ENCODE peak calls at places on chromosome 2, in six cellular contexts. O is adrenal gland, U is GM23248, X is A673, B is Panc1, P is transverse colon. I is an unnamed sample. For H3K4me1, the result is how much of the 10 kb centered on the place peaks cover.

GRCh38 chr2:127165539-127165935 is 54.6 kb downstream of the CYP27C1 start:
- DNase-seq in O (no peak), U (no peak), X (no peak), B (no peak), P (no peak), I (no peak)

GRCh38 chr2:63064197-63064596 is 13.6 kb downstream of the OTX1 start:
- DNase-seq in O (no peak), U (no peak), X (no peak), B (no peak), P (no peak), I (no peak)

GRCh38 chr2:226763320-226763719 is 36.3 kb downstream of the IRS1 start:
- DNase-seq in O (no peak), U (peak), X (no peak), B (no peak), P (no peak), I (no peak)

GRCh38 chr2:285506-285905 is 2.4 kb downstream of the ALKAL2 start:
- DNase-seq in O (no peak), U (peak), X (no peak), B (no peak), P (no peak), I (no peak)

GRCh38 chr2:147560810-147561521 is 283.9 kb upstream of the ACVR2A start:
- DNase-seq in O (no peak), U (peak), X (peak), B (no peak), P (no peak), I (no peak)

GRCh38 chr2:101983928-101984327 is 7.8 kb upstream of the IL1R2 start:
- DNase-seq in O (no peak), U (peak), X (peak), B (no peak), P (no peak), I (no peak)

GRCh38 chr2:66772618-66773017 is 337.7 kb downstream of the MEIS1 start:
- DNase-seq in O (no peak), U (no peak), X (no peak), B (no peak), P (no peak), I (no peak)

GRCh38 chr2:5365871-5366461 is 326.2 kb upstream of the SOX11 start:
- DNase-seq in O (peak), U (peak), X (peak), B (peak), P (peak), I (peak)

GRCh38 chr2:45672138-45672537 is 20.7 kb downstream of the PRKCE start:
- DNase-seq in O (no peak), U (no peak), X (no peak), B (no peak), P (no peak), I (no peak)

GRCh38 chr2:45675130-45675812 is 23.8 kb downstream of the PRKCE start:
- DNase-seq in O (peak), U (peak), X (no peak), B (no peak), P (peak), I (peak)

GRCh38 chr2:45674035-45674791 is 22.7 kb downstream of the PRKCE start:
- DNase-seq in O (no peak), U (peak), X (no peak), B (no peak), P (no peak), I (no peak)

GRCh38 chr2:45678791-45679348 is 27.4 kb downstream of the PRKCE start:
- DNase-seq in O (no peak), U (no peak), X (no peak), B (no peak), P (no peak), I (no peak)

DNA sequence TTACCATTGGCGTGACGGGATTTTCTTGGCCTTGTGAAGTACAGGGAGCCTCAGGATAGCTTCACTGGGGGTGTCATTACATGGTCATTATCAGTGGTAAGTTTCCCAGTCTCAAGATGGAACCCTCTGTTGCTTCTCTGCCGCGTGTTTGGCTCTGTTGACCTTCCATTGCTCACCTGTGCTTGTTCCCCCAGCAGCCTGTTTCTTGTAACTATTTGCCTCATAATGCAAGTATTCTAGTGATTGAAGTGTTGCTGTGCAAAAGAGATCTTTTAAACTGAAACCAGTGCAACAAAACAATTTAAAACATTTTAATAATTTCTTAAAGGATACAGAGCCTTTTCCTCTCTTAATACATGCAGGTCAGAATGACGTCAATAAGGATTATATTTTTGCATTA is 24.6 kb downstream of the PRKCE start:
- DNase-seq in O (no peak), U (no peak), X (no peak), B (no peak), P (no peak), I (no peak)
- H3K4me1 ChIP-seq in O (under half), U (under half), X (under half), B (under half), P (under half), I (under half)

GRCh38 chr2:56337342-56337741 is 153.6 kb downstream of the CCDC85A start:
- DNase-seq in O (no peak), U (no peak), X (no peak), B (no peak), P (no peak), I (no peak)

GRCh38 chr2:56331810-56332209 is 148.0 kb downstream of the CCDC85A start:
- DNase-seq in O (no peak), U (no peak), X (no peak), B (no peak), P (no peak), I (no peak)

GRCh38 chr2:56333812-56334485 is 150.2 kb downstream of the CCDC85A start:
- DNase-seq in O (no peak), U (no peak), X (no peak), B (no peak), P (no peak), I (no peak)

GRCh38 chr2:56338232-56338631 is 154.4 kb downstream of the CCDC85A start:
- DNase-seq in O (no peak), U (no peak), X (no peak), B (no peak), P (no peak), I (no peak)

GRCh38 chr2:56334622-56335021 is 150.8 kb downstream of the CCDC85A start:
- DNase-seq in O (no peak), U (peak), X (no peak), B (no peak), P (no peak), I (no peak)
- H3K4me1 ChIP-seq in O (under half), U (under half), X (under half), B (under half), P (under half), I (under half)

GRCh38 chr2:9336209-9336533 is 87.2 kb downstream of the ITGB1BP1 start:
- DNase-seq in O (no peak), U (no peak), X (peak), B (no peak), P (no peak), I (no peak)

GRCh38 chr2:9335322-9335754 is 88.0 kb downstream of the ITGB1BP1 start:
- DNase-seq in O (no peak), U (no peak), X (no peak), B (no peak), P (peak), I (no peak)

GRCh38 chr2:9332853-9333245 is 90.5 kb downstream of the ITGB1BP1 start:
- DNase-seq in O (no peak), U (no peak), X (no peak), B (no peak), P (no peak), I (no peak)

GRCh38 chr2:9333591-9334171 is 89.6 kb downstream of the ITGB1BP1 start:
- DNase-seq in O (peak), U (peak), X (peak), B (peak), P (peak), I (peak)

GRCh38 chr2:9334722-9335121 is 88.6 kb downstream of the ITGB1BP1 start:
- DNase-seq in O (no peak), U (no peak), X (no peak), B (no peak), P (no peak), I (no peak)
- H3K4me1 ChIP-seq in O (under half), U (under half), X (under half), B (under half), P (half or more), I (under half)

DNA sequence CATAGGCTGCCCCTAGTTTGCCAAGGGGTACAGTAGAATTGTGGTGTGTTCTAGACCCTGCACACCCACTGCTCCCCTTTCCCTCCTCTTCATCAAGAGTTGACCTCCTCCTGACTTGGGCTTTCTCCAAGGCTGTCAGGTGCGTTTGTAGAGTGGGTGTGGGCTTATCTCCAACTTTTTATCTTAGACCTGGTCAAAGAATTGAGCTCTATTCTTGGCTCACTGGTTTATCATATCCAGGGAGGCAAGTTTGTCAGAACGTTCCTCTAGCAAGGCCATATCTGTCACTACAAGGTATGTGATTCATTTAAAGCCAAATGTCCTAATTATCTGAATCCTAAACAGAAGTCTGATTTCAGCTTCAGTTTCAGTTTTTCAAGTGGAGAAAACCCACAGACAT is 117.2 kb upstream of the MGAT5 start:
- DNase-seq in O (no peak), U (no peak), X (no peak), B (no peak), P (no peak), I (no peak)
- H3K4me1 ChIP-seq in O (under half), U (under half), X (under half), B (under half), P (half or more), I (half or more)

DNA sequence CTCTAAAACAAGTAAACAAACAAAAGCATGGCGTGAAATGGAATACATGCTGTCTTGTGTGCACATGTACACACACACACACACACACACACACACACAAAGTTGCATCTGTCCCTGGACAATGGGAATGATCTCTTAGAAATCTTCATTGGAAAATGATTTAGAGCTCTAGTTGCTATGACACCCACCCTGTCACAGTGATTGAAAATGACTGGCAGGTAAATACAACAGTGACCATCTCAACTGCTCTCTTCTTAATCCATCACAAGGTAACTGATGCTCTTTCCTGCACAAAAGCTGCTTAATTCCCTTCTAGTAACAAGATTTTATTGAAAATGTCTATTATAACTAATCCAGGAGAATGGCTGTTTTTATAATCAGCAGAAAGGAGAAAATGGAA is 1011.7 kb upstream of the GYPC start:
- DNase-seq in O (no peak), U (no peak), X (no peak), B (no peak), P (no peak), I (no peak)
- H3K4me1 ChIP-seq in O (under half), U (under half), X (under half), B (under half), P (under half), I (under half)

GRCh38 chr2:96536445-96537065 is at the start of gene ARID5A:
- DNase-seq in O (peak), U (peak), X (peak), B (no peak), P (peak), I (peak)
- H3K4me1 ChIP-seq in O (under half), U (half or more), X (under half), B (half or more), P (half or more), I (half or more)

GRCh38 chr2:24009680-24010476 is at the start of gene MFSD2B:
- DNase-seq in O (no peak), U (peak), X (no peak), B (no peak), P (no peak), I (no peak)
- H3K4me1 ChIP-seq in O (under half), U (under half), X (under half), B (under half), P (under half), I (under half)

GRCh38 chr2:36371070-36371962 is 15.7 kb downstream of the CRIM1 start:
- DNase-seq in O (no peak), U (peak), X (no peak), B (no peak), P (peak), I (no peak)

GRCh38 chr2:36369163-36369562 is 13.6 kb downstream of the CRIM1 start:
- DNase-seq in O (no peak), U (no peak), X (no peak), B (no peak), P (no peak), I (no peak)

GRCh38 chr2:36370281-36370680 is 14.7 kb downstream of the CRIM1 start:
- DNase-seq in O (no peak), U (no peak), X (no peak), B (no peak), P (no peak), I (no peak)

GRCh38 chr2:36368438-36368837 is 12.9 kb downstream of the CRIM1 start:
- DNase-seq in O (no peak), U (no peak), X (no peak), B (no peak), P (no peak), I (no peak)

DNA sequence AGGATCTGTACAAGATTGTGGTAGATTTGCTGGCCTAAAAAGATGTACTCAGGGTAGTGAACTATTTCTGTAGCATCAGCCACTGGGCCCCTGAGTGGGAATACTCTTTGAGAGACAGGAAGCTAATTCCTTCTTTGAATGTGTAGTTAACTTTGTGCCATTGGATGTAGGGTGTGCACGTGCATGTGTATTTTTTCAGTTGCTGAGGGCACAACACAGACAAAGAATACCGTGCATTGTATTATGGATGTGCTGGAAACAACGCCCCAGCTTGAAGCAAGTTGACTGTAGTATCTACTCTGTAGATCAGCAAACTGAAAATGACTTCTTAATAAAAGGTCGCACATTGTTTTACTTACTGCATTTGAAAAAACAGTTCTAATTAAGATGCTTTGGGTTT is 14.1 kb downstream of the CRIM1 start:
- DNase-seq in O (no peak), U (no peak), X (no peak), B (no peak), P (no peak), I (no peak)
- H3K4me1 ChIP-seq in O (under half), U (half or more), X (half or more), B (half or more), P (half or more), I (half or more)

DNA sequence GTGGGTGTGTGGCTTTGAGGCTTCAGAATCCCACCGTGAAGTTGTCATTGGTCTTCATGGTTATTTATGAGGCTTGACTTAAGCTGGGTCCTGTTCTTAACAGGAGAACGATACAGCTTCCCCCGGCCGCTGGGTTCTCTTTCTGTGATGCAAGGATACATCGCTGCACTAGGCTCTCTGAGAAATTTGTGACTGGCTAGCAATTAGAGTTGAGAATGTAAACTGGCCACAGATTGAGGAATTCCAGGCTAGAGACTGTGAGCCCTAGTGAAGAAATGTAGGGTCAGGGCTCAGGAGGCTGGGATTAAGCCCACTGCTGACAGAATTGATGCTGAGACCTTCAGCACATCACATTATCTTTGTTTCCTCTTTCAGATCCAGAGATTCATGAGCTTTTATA is 29.8 kb downstream of the MGAT5 start:
- DNase-seq in O (no peak), U (no peak), X (no peak), B (no peak), P (no peak), I (no peak)
- H3K4me1 ChIP-seq in O (under half), U (under half), X (under half), B (under half), P (under half), I (half or more)

GRCh38 chr2:1715184-1716012 is 28.9 kb downstream of the PXDN start:
- DNase-seq in O (no peak), U (peak), X (no peak), B (no peak), P (no peak), I (no peak)

GRCh38 chr2:1714291-1715064 is 29.8 kb downstream of the PXDN start:
- DNase-seq in O (no peak), U (no peak), X (no peak), B (no peak), P (no peak), I (no peak)

GRCh38 chr2:1718339-1719220 is 25.7 kb downstream of the PXDN start:
- DNase-seq in O (no peak), U (no peak), X (no peak), B (no peak), P (no peak), I (no peak)

GRCh38 chr2:1717129-1717528 is 27.2 kb downstream of the PXDN start:
- DNase-seq in O (no peak), U (peak), X (no peak), B (no peak), P (no peak), I (peak)

GRCh38 chr2:1716441-1716840 is 27.9 kb downstream of the PXDN start:
- DNase-seq in O (no peak), U (no peak), X (no peak), B (no peak), P (no peak), I (no peak)
- H3K4me1 ChIP-seq in O (under half), U (under half), X (half or more), B (under half), P (under half), I (half or more)